ENCODE peak calls at places on chromosomes 1 and 21, in nine cellular contexts. J, D, Q, X, U, Y, N, M and H are unnamed samples.

GRCh38 chr1:92031281-92032110 is 1.7 kb downstream of the EPHX4 start:
- DNase-seq in J (no peak), D (no peak), Q (no peak), X (no peak), U (no peak), Y (no peak), N (no peak), M (no peak), H (no peak)

GRCh38 chr1:91736146-91736998 is 149.6 kb downstream of the TGFBR3 start:
- DNase-seq in J (no peak), D (no peak), Q (no peak), X (no peak), U (no peak), Y (peak), N (no peak), M (no peak), H (no peak)

GRCh38 chr1:16120411-16120810 is 35.5 kb downstream of the EPHA2 start:
- DNase-seq in J (no peak), D (no peak), Q (peak), X (no peak), U (no peak), Y (no peak), N (no peak), M (no peak), H (no peak)

GRCh38 chr1:61641171-61641570 is 83.8 kb downstream of the TM2D1 start:
- DNase-seq in J (peak), D (no peak), Q (no peak), X (no peak), U (no peak), Y (no peak), N (no peak), M (no peak), H (no peak)

GRCh38 chr1:19123837-19124236 is 86.2 kb downstream of the UBR4 start:
- DNase-seq in J (no peak), D (no peak), Q (no peak), X (no peak), U (peak), Y (no peak), N (no peak), M (no peak), H (no peak)

GRCh38 chr1:44049839-44050238 is 18.6 kb upstream of the SLC6A9 start:
- DNase-seq in J (no peak), D (no peak), Q (no peak), X (no peak), U (no peak), Y (no peak), N (no peak), M (peak), H (peak)

GRCh38 chr1:869499-870244 is 54.1 kb upstream of the SAMD11 start:
- DNase-seq in J (peak), D (peak), Q (peak), X (peak), U (peak), Y (peak), N (no peak), M (no peak), H (peak)

GRCh38 chr1:20102875-20103274 is 16.5 kb downstream of the PLA2G2D start:
- DNase-seq in J (no peak), D (no peak), Q (no peak), X (no peak), U (no peak), Y (no peak), N (no peak), M (no peak), H (no peak)

GRCh38 chr1:181033799-181034391 is at the start of gene MR1:
- DNase-seq in J (peak), D (peak), Q (peak), X (peak), U (no peak), Y (peak), N (peak), M (peak), H (peak)

GRCh38 chr21:41941941-41942340 is 11.9 kb downstream of the C2CD2 start:
- DNase-seq in J (no peak), D (no peak), Q (no peak), X (no peak), U (no peak), Y (no peak), N (no peak), M (no peak), H (no peak)

GRCh38 chr21:42089093-42089631 is 18.0 kb downstream of the UMODL1 start:
- DNase-seq in J (no peak), D (no peak), Q (no peak), X (no peak), U (no peak), Y (no peak), N (no peak), M (no peak), H (no peak)

GRCh38 chr1:118990513-118991131 is 2.5 kb upstream of the TBX15 start:
- DNase-seq in J (no peak), D (no peak), Q (no peak), X (no peak), U (no peak), Y (no peak), N (no peak), M (no peak), H (no peak)

GRCh38 chr21:44869860-44870747 is 3.4 kb downstream of the PTTG1IP start:
- DNase-seq in J (peak), D (no peak), Q (no peak), X (peak), U (no peak), Y (peak), N (no peak), M (no peak), H (peak)

GRCh38 chr1:237913345-237913744 is 22.6 kb upstream of the ZP4 start:
- DNase-seq in J (no peak), D (no peak), Q (no peak), X (no peak), U (no peak), Y (no peak), N (no peak), M (no peak), H (peak)

DNA sequence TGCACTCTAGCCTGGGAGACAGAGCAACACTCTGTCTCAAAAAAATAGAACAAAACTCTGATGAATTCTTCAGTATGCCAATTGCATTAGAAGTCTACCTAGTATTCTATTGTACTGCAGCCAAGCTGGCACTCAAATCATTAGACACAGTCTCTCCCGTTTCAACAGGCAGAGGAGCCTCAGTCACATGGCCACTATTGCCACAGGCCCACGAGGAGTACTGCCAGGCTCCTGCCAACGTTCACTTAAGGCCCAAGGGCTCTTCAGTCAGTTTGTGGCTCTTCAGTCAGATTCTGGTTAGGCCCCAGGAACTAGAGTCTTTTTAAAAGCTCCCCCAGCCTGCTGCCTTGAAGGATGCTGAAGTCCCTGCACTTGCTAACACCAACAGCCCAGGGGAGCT is 73.4 kb downstream of the SH3BGR start:
- DNase-seq in J (no peak), D (no peak), Q (no peak), X (no peak), U (no peak), Y (no peak), N (no peak), M (no peak), H (no peak)
- TF ChIP-seq REST in J (no peak), D (no peak), Q (no peak), X (no peak), U (no peak), Y (no peak), N (no peak), M (no peak), H (no peak)

DNA sequence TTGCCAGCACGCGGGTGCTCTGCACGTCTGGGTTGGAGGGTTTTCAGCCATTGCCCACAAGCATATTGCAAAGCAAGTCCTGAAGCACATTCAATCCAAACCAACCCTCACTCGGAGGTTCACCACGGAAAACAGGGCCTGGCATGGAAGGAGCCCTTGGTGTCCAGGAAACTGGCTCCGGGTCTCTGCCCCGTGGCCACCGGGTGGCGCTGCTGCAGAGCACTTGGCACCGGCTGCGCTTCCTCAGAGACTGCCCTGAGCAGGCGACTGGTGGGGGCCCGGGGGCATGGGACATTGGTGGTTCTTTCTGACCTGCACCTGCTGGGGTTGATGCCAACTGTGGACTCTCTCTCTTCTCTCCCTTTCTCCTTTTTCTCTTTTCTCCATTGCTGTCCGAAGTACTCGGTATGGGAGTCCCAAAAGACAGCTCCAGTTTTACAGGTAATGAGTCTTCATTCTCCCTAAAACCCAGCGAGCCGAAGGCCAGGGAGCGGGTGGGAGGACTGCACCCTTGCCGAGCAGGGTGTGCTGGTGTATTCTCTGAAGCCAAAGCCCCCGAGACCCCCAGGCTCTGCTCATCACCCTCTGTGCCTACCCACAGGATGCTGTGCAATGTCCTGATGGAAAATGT is 4.1 kb upstream of the KCNAB2 start:
- DNase-seq in J (peak), D (peak), Q (peak), X (no peak), U (no peak), Y (no peak), N (no peak), M (no peak), H (peak)
- TF ChIP-seq REST in J (no peak), D (no peak), Q (no peak), X (no peak), U (no peak), Y (no peak), N (no peak), M (peak), H (no peak)

DNA sequence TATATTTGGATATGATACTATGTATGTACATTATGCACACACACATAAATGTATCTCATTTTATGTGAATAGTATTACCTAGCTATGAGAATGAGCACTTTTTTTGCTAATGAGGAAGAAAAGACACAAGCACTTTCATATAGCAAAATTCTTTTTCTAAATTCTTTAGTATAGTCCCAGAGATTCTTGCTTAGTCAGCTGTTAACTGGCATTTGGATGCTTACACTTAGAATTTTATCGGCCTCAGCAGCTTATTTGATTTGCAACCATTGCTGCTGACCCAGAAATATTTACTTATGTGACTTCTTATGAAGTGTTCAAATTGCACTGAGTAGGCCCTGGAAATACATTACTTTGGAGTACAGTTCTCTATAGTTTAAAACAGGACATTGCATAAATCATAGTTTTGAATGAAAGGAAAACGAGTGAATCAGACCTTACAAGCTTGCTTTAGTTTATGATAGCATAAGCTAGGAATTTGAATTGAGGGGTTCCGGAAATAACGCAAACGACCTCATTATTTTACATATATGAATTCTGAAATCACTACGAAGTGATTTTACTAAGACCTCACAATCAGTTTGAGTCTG is 653.9 kb upstream of the NEGR1 start:
- DNase-seq in J (no peak), D (no peak), Q (no peak), X (no peak), U (no peak), Y (no peak), N (no peak), M (no peak), H (no peak)
- TF ChIP-seq REST in J (no peak), D (no peak), Q (no peak), X (no peak), U (no peak), Y (no peak), N (no peak), M (no peak), H (no peak)

GRCh38 chr1:203219171-203219570 is 10.3 kb downstream of the CHIT1 start:
- DNase-seq in J (no peak), D (no peak), Q (no peak), X (no peak), U (no peak), Y (no peak), N (no peak), M (no peak), H (no peak)

GRCh38 chr1:203216274-203217138 is 13.0 kb downstream of the CHIT1 start:
- DNase-seq in J (peak), D (peak), Q (peak), X (peak), U (peak), Y (peak), N (peak), M (peak), H (peak)

GRCh38 chr1:203215573-203215972 is 13.9 kb downstream of the CHIT1 start:
- DNase-seq in J (no peak), D (peak), Q (no peak), X (no peak), U (peak), Y (no peak), N (no peak), M (no peak), H (no peak)

GRCh38 chr1:203217668-203218067 is 11.8 kb downstream of the CHIT1 start:
- DNase-seq in J (no peak), D (peak), Q (no peak), X (no peak), U (no peak), Y (no peak), N (no peak), M (no peak), H (no peak)

DNA sequence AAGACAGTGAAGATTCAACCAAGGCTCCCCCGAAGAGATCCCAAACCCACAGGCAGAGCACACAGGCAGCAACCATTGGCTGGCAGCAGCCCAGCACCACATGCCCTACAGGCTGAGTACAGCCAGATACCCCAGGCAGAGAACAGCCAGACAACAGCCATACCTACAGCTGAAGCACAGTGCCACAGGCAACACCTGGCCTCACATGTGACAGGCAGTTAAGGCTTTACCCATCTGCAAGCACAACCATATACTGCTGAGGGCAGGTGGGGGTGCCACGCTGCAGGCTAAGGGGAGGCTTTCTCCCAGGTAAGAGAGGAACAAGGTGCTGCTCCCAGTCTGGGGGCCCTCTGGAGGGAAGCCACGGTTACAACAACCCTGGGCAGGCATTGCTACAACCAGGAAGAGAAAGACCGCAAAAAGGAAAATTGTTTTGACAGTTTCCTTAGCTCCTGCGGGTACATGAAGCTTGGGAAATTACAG is 12.3 kb downstream of the CHIT1 start:
- DNase-seq in J (no peak), D (peak), Q (no peak), X (no peak), U (no peak), Y (no peak), N (no peak), M (no peak), H (no peak)
- TF ChIP-seq REST in J (no peak), D (no peak), Q (no peak), X (no peak), U (no peak), Y (no peak), N (no peak), M (no peak), H (no peak)

GRCh38 chr1:46671554-46671953 is at the start of gene TEX38:
- DNase-seq in J (no peak), D (no peak), Q (no peak), X (no peak), U (no peak), Y (no peak), N (no peak), M (no peak), H (no peak)

GRCh38 chr1:46673749-46674182 is 2.1 kb downstream of the TEX38 start:
- DNase-seq in J (peak), D (no peak), Q (no peak), X (no peak), U (no peak), Y (no peak), N (no peak), M (no peak), H (peak)

GRCh38 chr1:46670134-46670533 is 1.5 kb upstream of the TEX38 start:
- DNase-seq in J (peak), D (no peak), Q (no peak), X (no peak), U (no peak), Y (no peak), N (no peak), M (no peak), H (no peak)

GRCh38 chr1:46665983-46666382 is 2.2 kb downstream of the ATPAF1 start:
- DNase-seq in J (no peak), D (peak), Q (no peak), X (no peak), U (no peak), Y (no peak), N (no peak), M (no peak), H (no peak)

GRCh38 chr1:46667782-46668760 is at the start of gene ATPAF1:
- DNase-seq in J (peak), D (peak), Q (peak), X (peak), U (peak), Y (peak), N (peak), M (peak), H (peak)
- TF ChIP-seq REST in J (no peak), D (no peak), Q (no peak), X (no peak), U (no peak), Y (no peak), N (no peak), M (no peak), H (no peak)

DNA sequence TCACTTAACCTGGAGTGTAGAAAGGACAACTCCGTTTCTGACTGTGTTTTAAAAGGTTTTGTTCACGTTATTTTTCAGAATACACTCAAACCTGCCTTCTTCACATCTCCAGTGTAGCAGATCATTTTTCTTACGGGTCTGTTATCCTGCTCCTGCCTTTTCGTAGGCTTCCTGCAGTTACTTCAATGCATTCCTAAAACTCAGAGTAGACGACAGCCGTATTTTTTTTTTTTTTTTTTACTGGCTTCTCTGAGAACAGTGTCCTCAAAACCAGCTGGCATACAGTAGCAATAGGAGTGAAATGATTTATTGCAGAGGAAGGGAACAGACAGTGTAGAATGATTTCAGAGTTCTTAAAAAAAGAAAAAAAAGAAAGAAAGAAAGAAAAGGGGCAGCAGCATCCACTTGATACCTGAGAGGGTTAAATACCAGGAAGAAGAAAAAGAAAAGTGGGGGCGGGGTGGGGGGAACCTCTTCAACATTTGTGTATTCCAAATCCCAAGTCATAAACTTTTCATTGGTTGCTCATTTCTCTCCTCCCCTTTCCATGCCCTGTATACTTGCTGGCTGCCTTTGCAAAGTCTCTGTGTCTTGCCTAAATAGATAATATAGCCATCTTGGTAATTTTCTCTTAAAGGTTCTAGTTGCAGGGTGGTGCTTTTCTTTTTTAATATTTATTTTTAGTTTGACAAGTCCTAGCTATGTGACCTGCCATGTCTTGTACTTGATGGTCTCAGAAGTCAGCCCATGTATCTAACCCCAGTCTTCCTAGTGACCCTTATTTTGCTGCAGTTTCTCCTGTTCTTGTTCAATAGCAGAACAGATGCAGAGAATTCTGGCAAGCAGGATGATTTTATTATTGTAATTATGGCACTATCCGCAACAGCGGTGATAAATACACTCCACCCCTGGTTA is 2.8 kb downstream of the TGFB2 start:
- DNase-seq in J (no peak), D (peak), Q (no peak), X (no peak), U (no peak), Y (no peak), N (no peak), M (no peak), H (peak)
- TF ChIP-seq REST in J (no peak), D (no peak), Q (no peak), X (no peak), U (no peak), Y (no peak), N (no peak), M (no peak), H (no peak)

DNA sequence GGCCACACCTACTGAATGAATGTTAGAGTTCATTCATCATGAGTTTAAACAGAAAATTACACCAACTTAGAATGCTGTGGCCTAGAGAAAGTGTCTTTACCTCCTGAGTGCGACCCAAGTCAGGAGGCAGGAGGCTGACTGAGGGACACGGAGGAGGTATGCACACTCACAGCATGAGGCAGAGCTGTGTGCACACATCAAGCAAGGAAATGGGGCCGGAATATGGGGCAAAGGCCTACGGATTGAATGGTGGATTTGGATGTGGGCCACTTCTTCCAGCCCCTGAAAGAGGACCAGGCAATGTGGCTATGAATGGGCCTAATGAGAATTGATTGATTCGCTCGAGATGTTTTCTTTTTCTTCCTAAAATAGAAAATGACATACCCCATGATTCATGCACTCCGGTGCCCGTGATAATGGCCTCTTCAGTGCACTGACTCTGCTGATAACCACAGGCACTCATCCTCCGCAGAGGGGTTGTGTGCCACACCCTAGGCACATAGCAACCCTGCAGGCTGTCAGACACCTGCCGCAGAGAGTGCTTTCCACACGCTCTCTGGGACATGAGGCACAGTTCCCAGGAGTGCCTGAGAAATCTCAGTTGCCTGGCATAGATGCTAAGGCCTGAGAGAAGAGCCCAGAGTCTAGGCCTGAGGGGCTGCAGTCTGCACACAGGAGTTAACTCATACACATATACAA is 155.5 kb downstream of the GLUL start:
- DNase-seq in J (peak), D (no peak), Q (no peak), X (peak), U (no peak), Y (no peak), N (no peak), M (no peak), H (no peak)
- TF ChIP-seq REST in J (no peak), D (no peak), Q (no peak), X (no peak), U (no peak), Y (no peak), N (no peak), M (no peak), H (no peak)

GRCh38 chr21:19109694-19110093 is 706.1 kb upstream of the TMPRSS15 start:
- DNase-seq in J (no peak), D (peak), Q (no peak), X (no peak), U (no peak), Y (no peak), N (no peak), M (no peak), H (no peak)
- TF ChIP-seq REST in J (no peak), D (peak), Q (no peak), X (no peak), U (peak), Y (no peak), N (no peak), M (no peak), H (no peak)